ENCODE peak calls at places on chromosomes 3 and 15, in four cellular contexts. Q, M, B and H are unnamed samples.

GRCh38 chr3:195818301-195818700 is 6.6 kb upstream of the MUC4 start:
- DNase-seq in Q (no peak), B (no peak), M (no peak), H (no peak)

GRCh38 chr3:106317141-106318055 is 448.6 kb upstream of the CBLB start:
- DNase-seq in M (no peak), B (no peak), Q (no peak), H (no peak)

GRCh38 chr15:45635191-45635638 is 386 bp downstream of the SQOR start:
- DNase-seq in Q (no peak), M (peak), B (peak), H (peak)

GRCh38 chr3:76083992-76084391 is 298.6 kb upstream of the ZNF717 start:
- DNase-seq in M (no peak), Q (no peak), B (no peak), H (no peak)

GRCh38 chr3:20406621-20407020 is 220.6 kb upstream of the SGO1 start:
- DNase-seq in Q (no peak), M (no peak), B (no peak), H (no peak)

GRCh38 chr15:101328001-101328400 is 33.0 kb upstream of the SNRPA1 start:
- DNase-seq in M (no peak), B (no peak), Q (no peak), H (no peak)

GRCh38 chr3:128167646-128167972 is 14.3 kb downstream of the EEFSEC start:
- DNase-seq in Q (no peak), M (no peak), B (no peak), H (no peak)

GRCh38 chr15:78329625-78330024 is 10.5 kb upstream of the CRABP1 start:
- DNase-seq in Q (no peak), B (no peak), M (no peak), H (no peak)

GRCh38 chr3:98556164-98557130 is 24.7 kb downstream of the GPR15 start:
- DNase-seq in B (no peak), Q (no peak), M (no peak), H (no peak)

GRCh38 chr3:149180057-149180573 is 41.5 kb downstream of the CP start:
- DNase-seq in Q (peak), M (no peak), B (peak), H (peak)

GRCh38 chr3:71010731-71011455 is 572.6 kb downstream of the FOXP1 start:
- DNase-seq in M (no peak), B (no peak), Q (no peak), H (no peak)

GRCh38 chr15:88908697-88909621 is 4.2 kb downstream of the MFGE8 start:
- DNase-seq in Q (no peak), M (no peak), B (no peak), H (peak)

GRCh38 chr15:54816406-54816805 is 380.3 kb downstream of the RSL24D1 start:
- DNase-seq in Q (no peak), M (no peak), B (no peak), H (no peak)

GRCh38 chr3:112593258-112593657 is 31.4 kb downstream of the SLC35A5 start:
- DNase-seq in B (no peak), Q (no peak), M (no peak), H (no peak)

GRCh38 chr3:99755831-99756230 is 61.8 kb upstream of the CMSS1 start:
- DNase-seq in M (no peak), Q (no peak), B (no peak), H (no peak)

GRCh38 chr15:63517614-63518013 is 13.2 kb downstream of the USP3 start:
- DNase-seq in B (peak), Q (no peak), M (no peak), H (no peak)
- H3K27ac ChIP-seq in B (no peak), Q (peak), M (no peak), H (no peak)

GRCh38 chr3:11637901-11638668 is 5.6 kb downstream of the VGLL4 start:
- DNase-seq in Q (no peak), B (no peak), M (no peak), H (no peak)
- H3K4me3 ChIP-seq in Q (no peak), B (no peak), M (no peak), H (peak)

GRCh38 chr3:64111872-64112271 is 88.6 kb upstream of the PSMD6 start:
- DNase-seq in Q (no peak), M (no peak), B (no peak), H (no peak)
- TF ChIP-seq CTCF in Q (no peak), M (no peak), B (no peak), H (no peak)

GRCh38 chr3:52494446-52494845 is 692 bp upstream of the STAB1 start:
- DNase-seq in M (no peak), Q (no peak), B (no peak), H (no peak)
- H3K27ac ChIP-seq in M (peak), Q (no peak), B (peak), H (no peak)

DNA sequence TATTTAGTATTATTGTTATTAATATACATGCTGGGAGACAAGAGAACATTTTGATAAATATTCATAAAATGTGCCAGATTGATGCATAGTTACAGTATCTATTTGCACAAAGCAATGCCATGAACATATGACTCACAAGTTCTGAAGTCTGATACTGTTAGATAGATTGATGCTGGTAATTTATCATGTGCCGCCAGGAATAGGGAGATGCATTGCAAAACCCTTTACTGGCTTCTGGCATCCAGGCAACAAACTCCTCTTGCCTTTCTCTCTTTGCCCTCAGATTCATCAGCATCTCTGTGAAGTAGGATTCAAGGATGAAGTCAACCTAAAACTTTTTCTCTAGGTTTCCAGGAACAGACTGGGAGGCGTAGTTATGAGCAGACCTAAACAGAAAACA is 41.0 kb upstream of the SLC25A26 start:
- DNase-seq in M (no peak), Q (no peak), B (no peak), H (no peak)
- H3K4me3 ChIP-seq in M (no peak), Q (no peak), B (no peak), H (no peak)

DNA sequence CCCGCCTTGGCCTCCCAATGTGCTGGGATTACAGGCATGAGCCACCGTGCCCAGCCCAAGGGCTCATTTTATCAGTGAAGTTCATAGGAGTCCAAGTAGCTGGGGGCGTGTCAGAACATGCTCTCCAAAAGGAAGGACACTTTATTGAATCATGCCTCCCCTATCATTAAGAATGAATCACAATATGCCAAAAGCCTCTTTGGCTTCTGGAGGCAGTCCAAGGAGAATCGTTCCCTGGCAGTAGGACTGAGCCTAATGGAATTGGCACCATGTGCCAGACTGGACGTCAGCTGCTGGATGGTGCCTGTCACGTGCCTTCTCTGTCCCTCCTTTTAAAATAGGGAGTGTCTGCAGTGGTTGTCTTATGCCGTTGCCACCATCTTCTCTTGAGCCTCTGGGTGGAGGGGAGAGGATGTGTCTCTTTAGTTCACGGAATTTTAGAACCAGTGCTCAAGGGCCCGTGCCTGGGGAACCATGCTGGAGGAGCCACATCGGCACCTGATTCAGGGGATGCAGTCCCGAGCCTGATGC is 234.7 kb upstream of the LYSMD4 start:
- DNase-seq in Q (peak), M (no peak), B (no peak), H (peak)
- TF ChIP-seq CTCF in Q (no peak), M (no peak), B (no peak), H (no peak)

GRCh38 chr3:123066599-123066895 is 278 bp upstream of the PDIA5 start:
- DNase-seq in B (no peak), M (no peak), Q (no peak), H (no peak)

GRCh38 chr3:123069021-123069381 is 2.2 kb downstream of the PDIA5 start:
- DNase-seq in Q (no peak), M (no peak), B (no peak), H (peak)

GRCh38 chr3:123068227-123069020 is 1.6 kb downstream of the PDIA5 start:
- DNase-seq in M (no peak), B (no peak), Q (no peak), H (peak)

GRCh38 chr3:123066896-123067688 is at the start of gene PDIA5:
- DNase-seq in Q (peak), B (peak), M (peak), H (peak)

DNA sequence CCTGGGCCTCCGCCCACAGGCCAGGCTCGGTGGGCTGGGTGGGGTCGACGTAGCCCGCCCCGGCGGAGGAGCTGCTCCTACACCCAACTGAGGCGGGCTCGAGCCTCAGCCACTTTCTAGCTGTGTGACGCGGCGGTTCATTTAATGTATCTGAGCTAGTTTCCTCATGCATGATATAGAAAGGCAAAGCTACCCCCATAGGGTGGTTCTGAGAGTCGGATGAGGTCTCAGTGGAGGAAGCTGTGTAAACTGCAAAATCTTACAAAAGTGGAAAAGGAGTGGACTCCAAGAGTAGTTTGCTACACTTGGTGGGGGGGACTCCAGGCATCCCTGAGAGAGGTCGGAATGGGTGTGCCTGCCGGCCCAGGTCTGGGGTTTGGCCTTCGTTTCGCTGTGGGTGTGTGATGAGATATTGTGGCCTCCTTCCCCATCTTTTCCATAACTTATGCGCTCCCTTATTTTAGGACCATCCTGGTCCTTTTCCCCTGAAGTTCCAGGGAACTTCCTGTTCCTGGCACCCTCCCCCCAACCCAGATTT is 933 bp downstream of the PDIA5 start:
- DNase-seq in B (no peak), M (no peak), Q (no peak), H (peak)
- H3K27ac ChIP-seq in B (peak), M (peak), Q (peak), H (peak)